ENCODE peak calls at places on chromosomes 16 and 17, in five cellular contexts. H, K, C, L and Z are unnamed samples. For H3K4me1, the result is how much of the 10 kb centered on the place peaks cover.

GRCh38 chr16:70416748-70417616 is 21.9 kb downstream of the ST3GAL2 start:
- DNase-seq in H (no peak), K (peak), C (no peak), L (peak), Z (no peak)

GRCh38 chr17:75244133-75244866 is 17.1 kb downstream of the GGA3 start:
- DNase-seq in H (no peak), K (no peak), C (no peak), L (no peak), Z (no peak)

GRCh38 chr16:56241596-56241995 is 50.3 kb downstream of the GNAO1 start:
- DNase-seq in H (no peak), K (no peak), C (no peak), L (no peak), Z (no peak)

GRCh38 chr17:50201226-50201854 is at the start of gene COL1A1:
- DNase-seq in H (no peak), K (no peak), C (peak), L (no peak), Z (peak)

GRCh38 chr16:78837706-78838105 is 738.3 kb downstream of the WWOX start:
- DNase-seq in H (no peak), K (no peak), C (no peak), L (no peak), Z (no peak)

GRCh38 chr16:30609002-30609927 is 924 bp downstream of the ZNF689 start:
- DNase-seq in H (no peak), K (no peak), C (peak), L (peak), Z (peak)

GRCh38 chr16:56321571-56321970 is 103.8 kb downstream of the AMFR start:
- DNase-seq in H (no peak), K (no peak), C (no peak), L (no peak), Z (no peak)

GRCh38 chr16:70331588-70332358 is 14.9 kb upstream of the DDX19A start:
- DNase-seq in H (no peak), K (no peak), C (no peak), L (peak), Z (peak)

GRCh38 chr16:74775255-74775654 is 635 bp upstream of the FA2H start:
- DNase-seq in H (no peak), K (no peak), C (no peak), L (no peak), Z (no peak)

GRCh38 chr16:85335584-85336492 is 223.6 kb upstream of the CIBAR2 start:
- DNase-seq in H (no peak), K (no peak), C (no peak), L (peak), Z (no peak)

GRCh38 chr16:47779201-47780016 is 318.3 kb downstream of the PHKB start:
- DNase-seq in H (peak), K (no peak), C (peak), L (peak), Z (no peak)

GRCh38 chr16:54493594-54493993 is 207.0 kb upstream of the IRX3 start:
- DNase-seq in H (no peak), K (no peak), C (no peak), L (no peak), Z (no peak)

GRCh38 chr16:59878479-59878878 is 1144.4 kb upstream of the GOT2 start:
- DNase-seq in H (no peak), K (no peak), C (no peak), L (no peak), Z (no peak)

GRCh38 chr17:19311421-19312215 is 50.9 kb downstream of the B9D1 start:
- DNase-seq in H (no peak), K (no peak), C (no peak), L (no peak), Z (no peak)

GRCh38 chr17:47716381-47716780 is 16.7 kb upstream of the TBX21 start:
- DNase-seq in H (no peak), K (no peak), C (no peak), L (no peak), Z (no peak)

GRCh38 chr16:49674255-49674980 is 181.5 kb downstream of the ZNF423 start:
- DNase-seq in H (no peak), K (no peak), C (no peak), L (no peak), Z (no peak)

GRCh38 chr17:28983286-28984240 is 22.3 kb downstream of the SEZ6 start:
- DNase-seq in H (no peak), K (no peak), C (no peak), L (no peak), Z (no peak)

GRCh38 chr17:72421128-72422092 is 300.6 kb downstream of the SOX9 start:
- DNase-seq in H (peak), K (peak), C (no peak), L (peak), Z (no peak)

GRCh38 chr16:49281843-49282642 is 405 bp upstream of the CBLN1 start:
- DNase-seq in H (no peak), K (no peak), C (peak), L (peak), Z (peak)

GRCh38 chr16:70162041-70162451 is 11.5 kb upstream of the CLEC18C start:
- DNase-seq in H (no peak), K (peak), C (no peak), L (no peak), Z (no peak)

GRCh38 chr17:80279895-80280294 is 19.2 kb downstream of the RNF213 start:
- DNase-seq in H (no peak), K (no peak), C (no peak), L (no peak), Z (no peak)
- TF ChIP-seq CREB1 in H (no peak), K (no peak), C (no peak), L (no peak), Z (no peak)

DNA sequence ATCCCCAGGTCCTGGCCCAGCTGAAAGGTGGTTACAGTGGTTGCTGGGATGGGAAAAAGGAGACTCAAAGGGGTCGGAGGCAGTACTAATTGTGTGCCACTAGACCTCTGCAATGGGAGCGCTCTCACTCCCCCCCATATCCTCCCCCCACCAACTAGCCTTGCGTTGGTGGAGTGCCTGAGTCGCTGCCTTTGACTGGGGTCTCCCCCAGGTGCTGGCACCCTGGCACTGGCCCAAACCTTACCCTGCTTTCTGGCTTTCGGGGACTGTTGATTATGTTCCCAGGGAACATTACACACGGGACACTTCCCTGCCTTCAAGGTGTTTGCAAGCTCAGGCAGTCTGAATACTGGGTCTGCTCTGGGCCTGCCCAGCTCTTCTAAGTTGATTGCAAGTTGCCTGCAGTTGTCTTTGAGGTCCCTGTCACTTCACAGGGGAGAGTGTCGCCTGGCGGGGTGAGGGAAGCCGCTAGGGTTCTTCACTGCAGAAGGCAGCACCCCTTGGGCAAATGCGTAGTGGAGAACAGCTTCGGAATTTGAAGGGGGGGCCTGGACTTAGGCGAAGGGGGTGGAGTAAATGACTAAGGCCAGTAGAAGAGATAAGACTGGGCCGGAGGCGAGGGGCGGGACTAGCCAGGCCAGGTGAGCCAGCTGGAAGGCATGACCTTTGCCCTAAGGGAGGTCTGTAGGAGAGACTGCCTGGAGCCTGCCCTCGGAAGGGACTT is 98.0 kb downstream of the RAB11FIP4 start:
- DNase-seq in H (no peak), K (peak), C (peak), L (peak), Z (peak)
- H3K4me1 ChIP-seq in H (half or more), K (half or more), C (under half), L (half or more), Z (under half)

DNA sequence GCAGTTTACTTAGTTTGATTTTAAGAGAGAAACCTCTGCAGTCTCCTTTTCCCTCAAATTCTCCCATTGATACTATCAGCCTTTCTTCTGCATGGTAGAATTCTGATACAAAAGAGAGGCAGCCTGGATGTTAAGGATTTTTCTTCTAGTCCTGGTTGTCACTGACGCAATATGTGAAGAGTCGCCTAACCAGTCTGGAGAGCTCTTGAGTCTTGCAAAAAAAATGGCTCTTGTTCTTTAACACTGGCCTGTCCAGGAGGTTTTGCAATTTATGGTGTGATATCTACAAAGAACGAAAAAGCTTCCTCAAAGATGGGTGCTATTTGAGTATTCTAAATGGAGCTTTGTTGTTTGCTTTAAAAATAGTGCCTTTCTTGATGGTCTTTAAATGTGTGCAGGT is 28.9 kb downstream of the COX10 start:
- DNase-seq in H (no peak), K (no peak), C (no peak), L (no peak), Z (peak)
- TF ChIP-seq CREB1 in H (no peak), K (no peak), C (no peak), L (no peak), Z (no peak)

GRCh38 chr16:20903889-20904506 is 3.4 kb downstream of the LYRM1 start:
- DNase-seq in H (no peak), K (no peak), C (no peak), L (no peak), Z (no peak)
- H3K4me1 ChIP-seq in H (under half), K (half or more), C (under half), L (under half), Z (under half)

GRCh38 chr17:18079543-18079942 is 8.2 kb upstream of the DRG2 start:
- DNase-seq in H (no peak), K (no peak), C (no peak), L (no peak), Z (no peak)

GRCh38 chr17:18074566-18075272 is 13.0 kb upstream of the DRG2 start:
- DNase-seq in H (no peak), K (peak), C (no peak), L (peak), Z (no peak)

GRCh38 chr17:18071751-18072150 is 16.0 kb upstream of the DRG2 start:
- DNase-seq in H (no peak), K (no peak), C (no peak), L (no peak), Z (no peak)

DNA sequence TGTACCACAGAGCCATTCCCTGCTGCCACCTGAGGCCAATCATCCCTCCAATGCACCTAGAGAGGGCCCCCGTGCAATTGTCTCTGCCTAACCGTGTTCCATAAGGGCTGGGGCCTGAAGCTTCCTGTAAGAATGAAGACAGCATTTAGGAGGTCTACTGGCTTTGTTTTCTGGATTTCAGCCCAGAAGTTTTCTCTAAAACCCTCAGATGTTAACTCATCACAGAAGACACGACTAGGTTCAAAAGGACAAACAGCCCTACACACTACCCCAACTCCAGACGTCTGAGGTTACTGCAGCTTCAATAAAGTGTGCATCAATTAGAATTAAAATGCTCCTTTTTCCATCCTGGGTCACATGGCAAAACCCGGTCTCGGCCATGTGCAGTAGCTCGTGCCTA is 10.8 kb upstream of the DRG2 start:
- DNase-seq in H (no peak), K (no peak), C (no peak), L (no peak), Z (no peak)
- TF ChIP-seq CREB1 in H (no peak), K (no peak), C (no peak), L (no peak), Z (no peak)

DNA sequence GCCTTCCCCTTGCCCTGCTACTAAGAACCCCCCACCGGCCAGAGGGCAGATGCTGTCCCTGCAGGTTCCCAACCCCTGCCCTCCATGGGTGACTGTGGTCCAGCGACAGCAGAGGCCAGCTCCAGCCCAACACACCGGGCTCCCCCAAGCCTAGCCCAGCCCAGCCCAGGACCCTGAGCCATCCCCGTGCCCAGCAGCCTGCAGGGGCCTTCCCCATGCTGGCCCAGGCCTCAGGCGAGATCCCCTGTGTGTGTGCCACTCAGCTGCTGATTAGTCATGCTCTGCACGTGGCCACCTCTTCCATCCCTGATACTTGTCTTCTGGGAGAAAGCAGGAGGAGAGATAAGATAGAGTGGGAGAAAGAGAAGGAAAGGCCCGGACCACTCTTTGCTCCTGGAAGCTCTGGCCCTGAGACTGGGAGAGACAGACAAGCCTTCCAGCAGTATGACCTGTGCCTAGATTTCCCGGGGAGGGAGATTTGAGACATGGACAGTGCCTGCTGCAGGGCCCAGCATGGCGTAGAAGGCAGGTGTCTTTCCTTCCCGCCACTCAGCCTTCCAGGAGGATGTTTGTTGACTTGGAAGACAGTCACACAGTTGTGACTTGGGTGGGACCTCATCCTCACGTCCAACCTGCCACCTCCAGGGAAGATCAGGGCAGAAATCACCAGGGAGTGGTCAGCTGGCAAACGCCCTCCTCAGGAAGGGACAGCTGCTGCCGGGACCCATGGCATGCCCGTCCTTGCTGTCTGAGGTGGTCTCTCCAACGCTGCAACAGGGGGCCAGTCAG is 41.3 kb upstream of the RASD1 start:
- DNase-seq in H (no peak), K (no peak), C (no peak), L (no peak), Z (no peak)
- H3K4me1 ChIP-seq in H (under half), K (half or more), C (under half), L (under half), Z (under half)

GRCh38 chr16:67326472-67327309 is at the start of the genes KCTD19 and LRRC36:
- DNase-seq in H (no peak), K (peak), C (peak), L (peak), Z (peak)

GRCh38 chr16:67326115-67326471 is 448 bp downstream of the KCTD19 start:
- DNase-seq in H (no peak), K (no peak), C (no peak), L (no peak), Z (no peak)

GRCh38 chr16:67329901-67330300 is 3.3 kb downstream of the LRRC36 start:
- DNase-seq in H (no peak), K (no peak), C (no peak), L (no peak), Z (no peak)

GRCh38 chr16:67333315-67333714 is 6.7 kb downstream of the LRRC36 start:
- DNase-seq in H (no peak), K (no peak), C (no peak), L (no peak), Z (no peak)

DNA sequence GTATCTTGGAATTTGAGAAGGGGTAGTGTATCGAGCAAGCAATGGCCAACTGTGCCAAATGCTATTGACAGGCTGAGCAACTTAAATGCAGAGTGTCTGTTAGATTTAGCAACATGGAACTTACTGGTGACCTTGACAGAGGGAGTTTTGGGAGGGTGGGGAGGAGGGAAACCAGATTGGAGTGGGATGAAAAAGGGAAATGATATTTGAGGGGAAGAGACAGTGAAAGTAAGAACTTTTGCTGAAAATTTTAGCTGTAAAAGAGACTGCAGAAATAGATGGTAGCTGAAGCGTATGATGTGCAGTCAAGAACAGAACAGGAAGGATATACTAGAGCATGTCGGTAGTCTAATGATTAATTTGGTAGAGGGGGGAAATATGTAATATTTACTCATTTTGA is 1.2 kb downstream of the LRRC36 start:
- DNase-seq in H (no peak), K (no peak), C (no peak), L (no peak), Z (no peak)
- TF ChIP-seq CREB1 in H (no peak), K (no peak), C (no peak), L (no peak), Z (no peak)

GRCh38 chr16:21602785-21603184 is 3.4 kb downstream of the METTL9 start:
- DNase-seq in H (no peak), K (no peak), C (no peak), L (no peak), Z (no peak)
- H3K4me1 ChIP-seq in H (under half), K (half or more), C (under half), L (under half), Z (under half)

DNA sequence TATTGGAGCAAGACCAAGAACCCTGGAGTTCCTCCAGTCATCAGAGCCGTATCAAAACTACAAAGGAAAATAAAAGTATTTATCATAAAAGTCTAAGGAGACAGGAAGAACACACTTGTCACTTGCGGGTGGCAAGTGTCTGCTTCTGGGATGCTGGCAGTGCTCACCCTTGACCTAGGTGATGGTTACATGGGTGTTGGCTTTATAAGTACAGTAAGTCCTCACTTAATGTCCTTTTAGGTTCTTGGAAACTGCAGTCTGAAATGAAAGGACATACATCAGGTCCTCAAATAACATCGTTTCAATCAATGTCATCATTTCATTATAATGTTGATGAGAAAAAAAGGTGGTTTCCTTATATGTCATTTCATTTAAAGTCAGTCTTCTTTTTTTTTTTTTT is 3.0 kb upstream of the AIPL1 start:
- DNase-seq in H (no peak), K (no peak), C (no peak), L (no peak), Z (no peak)
- TF ChIP-seq CREB1 in H (no peak), K (no peak), C (no peak), L (no peak), Z (no peak)

GRCh38 chr16:11564046-11564926 is 22.4 kb downstream of the LITAF start:
- DNase-seq in H (no peak), K (no peak), C (no peak), L (no peak), Z (no peak)
- H3K4me1 ChIP-seq in H (under half), K (half or more), C (under half), L (under half), Z (under half)